ENCODE peak calls at places on chromosomes 2 and 18, in nine cellular contexts. U, H, G, L, F, V, K, P and W are unnamed samples.

GRCh38 chr18:13376841-13377351 is 158.3 kb downstream of the LDLRAD4 start:
- DNase-seq in U (no peak), H (no peak), G (no peak), L (peak; percentile 72), F (no peak), V (no peak), K (no peak), P (peak; percentile 86), W (no peak)

GRCh38 chr2:32942728-32943485 is 3.8 kb upstream of the LTBP1 start:
- DNase-seq in U (no peak), H (no peak), G (no peak), L (no peak), F (no peak), V (no peak), K (no peak), P (no peak), W (no peak)

GRCh38 chr2:9473985-9474360 is 378 bp upstream of the IAH1 start:
- DNase-seq in U (peak; percentile 16), H (no peak), G (no peak), L (no peak), F (no peak), V (no peak), K (peak; percentile 69), P (peak; percentile 88), W (no peak)

GRCh38 chr18:14026199-14026598 is 106.0 kb downstream of the ZNF519 start:
- DNase-seq in U (no peak), H (no peak), G (no peak), L (no peak), F (no peak), V (no peak), K (no peak), P (no peak), W (no peak)

GRCh38 chr2:3442185-3442584 is 62.7 kb downstream of the TRAPPC12 start:
- DNase-seq in U (no peak), H (no peak), G (no peak), L (no peak), F (peak; percentile 25), V (no peak), K (no peak), P (no peak), W (no peak)

GRCh38 chr2:131094655-131095281 is 1.5 kb upstream of the FAM168B start:
- DNase-seq in U (no peak), H (no peak), G (no peak), L (no peak), F (no peak), V (no peak), K (no peak), P (no peak), W (no peak)

GRCh38 chr18:46246101-46246500 is 141.9 kb downstream of the HAUS1 start:
- DNase-seq in U (no peak), H (no peak), G (no peak), L (no peak), F (no peak), V (no peak), K (peak; percentile 23), P (no peak), W (no peak)

GRCh38 chr2:118430510-118431187 is 342.4 kb downstream of the INSIG2 start:
- DNase-seq in U (no peak), H (no peak), G (no peak), L (no peak), F (peak; percentile 34), V (no peak), K (no peak), P (no peak), W (no peak)

GRCh38 chr2:197705912-197706838 is 1.0 kb downstream of the MARS2 start:
- DNase-seq in U (no peak), H (no peak), G (no peak), L (no peak), F (no peak), V (no peak), K (peak; percentile 13), P (peak; percentile 60), W (no peak)

GRCh38 chr2:37414470-37414949 is 70.1 kb downstream of the QPCT start:
- DNase-seq in U (no peak), H (peak; percentile 62), G (no peak), L (peak; percentile 18), F (peak; percentile 69), V (peak; percentile 79), K (peak; percentile 48), P (no peak), W (peak; percentile 31)

GRCh38 chr2:228866781-228867180 is 404.3 kb downstream of the PID1 start:
- DNase-seq in U (no peak), H (no peak), G (no peak), L (no peak), F (no peak), V (no peak), K (no peak), P (no peak), W (no peak)

GRCh38 chr2:222572264-222572721 is 83.6 kb downstream of the FARSB start:
- DNase-seq in U (no peak), H (no peak), G (no peak), L (no peak), F (peak; percentile 17), V (no peak), K (no peak), P (no peak), W (no peak)

GRCh38 chr2:9311488-9311887 is 104.9 kb downstream of the ASAP2 start:
- DNase-seq in U (no peak), H (no peak), G (no peak), L (no peak), F (peak; percentile 89), V (no peak), K (no peak), P (no peak), W (no peak)

GRCh38 chr2:186848873-186849578 is at the start of gene ZSWIM2:
- DNase-seq in U (no peak), H (peak; percentile 75), G (peak; percentile 36), L (peak; percentile 2), F (peak; percentile 86), V (no peak), K (peak; percentile 74), P (peak; percentile 53), W (peak; percentile 72)

GRCh38 chr2:2324565-2325101 is 6.4 kb downstream of the MYT1L start:
- DNase-seq in U (no peak), H (peak; percentile 47), G (no peak), L (no peak), F (no peak), V (no peak), K (peak; percentile 29), P (no peak), W (no peak)

GRCh38 chr2:150482667-150483260 is 4.7 kb downstream of the RND3 start:
- DNase-seq in U (no peak), H (no peak), G (no peak), L (no peak), F (no peak), V (no peak), K (peak; percentile 10), P (no peak), W (no peak)

GRCh38 chr2:211928186-211928585 is 610.4 kb downstream of the ERBB4 start:
- DNase-seq in U (no peak), H (peak; percentile 17), G (no peak), L (no peak), F (no peak), V (no peak), K (no peak), P (no peak), W (no peak)

GRCh38 chr2:36445191-36445590 is 89.6 kb downstream of the CRIM1 start:
- DNase-seq in U (no peak), H (no peak), G (no peak), L (no peak), F (no peak), V (no peak), K (no peak), P (no peak), W (no peak)

GRCh38 chr18:13516855-13517254 is 209.5 kb downstream of the FAM210A start:
- DNase-seq in U (no peak), H (no peak), G (no peak), L (no peak), F (no peak), V (no peak), K (no peak), P (no peak), W (no peak)

GRCh38 chr2:37316181-37316580 is 8.5 kb downstream of the PRKD3 start:
- DNase-seq in U (no peak), H (no peak), G (no peak), L (no peak), F (no peak), V (no peak), K (no peak), P (no peak), W (no peak)

GRCh38 chr2:101883860-101884259 is 107.9 kb upstream of the IL1R2 start:
- DNase-seq in U (no peak), H (no peak), G (no peak), L (peak; percentile 25), F (peak; percentile 60), V (peak; percentile 67), K (peak; percentile 49), P (no peak), W (no peak)

GRCh38 chr2:134513468-134513810 is 205.4 kb downstream of the TMEM163 start:
- DNase-seq in U (no peak), H (no peak), G (no peak), L (no peak), F (no peak), V (no peak), K (no peak), P (no peak), W (no peak)

GRCh38 chr2:159444728-159445127 is 158.2 kb upstream of the WDSUB1 start:
- DNase-seq in U (no peak), H (no peak), G (no peak), L (no peak), F (no peak), V (no peak), K (no peak), P (no peak), W (no peak)

GRCh38 chr18:8987250-8987649 is 115.2 kb upstream of the NDUFV2 start:
- DNase-seq in U (no peak), H (no peak), G (no peak), L (no peak), F (peak; percentile 87), V (no peak), K (no peak), P (no peak), W (no peak)

GRCh38 chr2:157837851-157838441 is 38.2 kb downstream of the ACVR1 start:
- DNase-seq in U (no peak), H (peak; percentile 43), G (no peak), L (no peak), F (no peak), V (no peak), K (no peak), P (no peak), W (no peak)

GRCh38 chr2:51505533-51505932 is 473.6 kb upstream of the NRXN1 start:
- DNase-seq in U (no peak), H (no peak), G (no peak), L (no peak), F (no peak), V (no peak), K (no peak), P (no peak), W (peak; percentile 16)

GRCh38 chr2:61006486-61007105 is 10.9 kb upstream of the PEX13 start:
- DNase-seq in U (no peak), H (no peak), G (no peak), L (no peak), F (no peak), V (no peak), K (no peak), P (no peak), W (no peak)

GRCh38 chr2:40372586-40372985 is 79.3 kb downstream of the SLC8A1 start:
- DNase-seq in U (no peak), H (no peak), G (no peak), L (no peak), F (no peak), V (no peak), K (no peak), P (no peak), W (no peak)

GRCh38 chr18:59604877-59605276 is 92.3 kb downstream of the CCBE1 start:
- DNase-seq in U (no peak), H (no peak), G (no peak), L (no peak), F (no peak), V (no peak), K (no peak), P (no peak), W (no peak)

GRCh38 chr2:152298754-152299153 is 36.2 kb upstream of the FMNL2 start:
- DNase-seq in U (no peak), H (no peak), G (no peak), L (no peak), F (no peak), V (no peak), K (no peak), P (no peak), W (no peak)

GRCh38 chr2:11914455-11914854 is 168.0 kb downstream of the LPIN1 start:
- DNase-seq in U (no peak), H (no peak), G (no peak), L (no peak), F (peak; percentile 4), V (peak; percentile 39), K (no peak), P (no peak), W (no peak)